ENCODE peak calls at places on chromosomes 16 and 17, in six cellular contexts. M, D, S, I, P and T are unnamed samples. For H3K4me1, the result is how much of the 10 kb centered on the place peaks cover.

GRCh38 chr17:50626037-50626574 is 8.6 kb upstream of the ABCC3 start:
- DNase-seq in M (no peak), D (peak), S (peak), I (peak), P (peak), T (peak)

GRCh38 chr16:4392382-4393242 is 21.0 kb downstream of the VASN start:
- DNase-seq in M (no peak), D (peak), S (peak), I (no peak), P (no peak), T (peak)

GRCh38 chr17:35051183-35051578 is 12.3 kb downstream of the RFFL start:
- DNase-seq in M (no peak), D (no peak), S (no peak), I (peak), P (no peak), T (no peak)

GRCh38 chr16:59859606-59860402 is 1125.7 kb upstream of the GOT2 start:
- DNase-seq in M (no peak), D (no peak), S (no peak), I (no peak), P (no peak), T (no peak)

GRCh38 chr16:30758988-30759461 is 2.8 kb downstream of the CFAP119 start:
- DNase-seq in M (no peak), D (no peak), S (no peak), I (no peak), P (no peak), T (no peak)

GRCh38 chr17:47862621-47863440 is 11.9 kb upstream of the SP6 start:
- DNase-seq in M (no peak), D (no peak), S (peak), I (no peak), P (no peak), T (no peak)

GRCh38 chr16:85460983-85461813 is 151.9 kb upstream of the GSE1 start:
- DNase-seq in M (no peak), D (peak), S (peak), I (no peak), P (peak), T (peak)

GRCh38 chr17:45266372-45266926 is 4.6 kb upstream of the SPATA32 start:
- DNase-seq in M (no peak), D (no peak), S (no peak), I (no peak), P (no peak), T (no peak)

GRCh38 chr17:2964831-2965230 is 98.6 kb downstream of the OR1D5 start:
- DNase-seq in M (no peak), D (no peak), S (no peak), I (no peak), P (no peak), T (no peak)

GRCh38 chr17:19262650-19263620 is 25.8 kb downstream of the EPN2 start:
- DNase-seq in M (no peak), D (peak), S (no peak), I (no peak), P (no peak), T (peak)

GRCh38 chr17:4786111-4786491 is at the start of gene VMO1:
- DNase-seq in M (no peak), D (no peak), S (no peak), I (no peak), P (no peak), T (peak)

GRCh38 chr16:12793120-12793889 is 10.4 kb downstream of the CPPED1 start:
- DNase-seq in M (no peak), D (no peak), S (no peak), I (no peak), P (no peak), T (no peak)

GRCh38 chr17:19000531-19001011 is 4.0 kb downstream of the FAM83G start:
- DNase-seq in M (no peak), D (peak), S (no peak), I (no peak), P (no peak), T (no peak)

GRCh38 chr17:57643062-57643461 is 102.0 kb downstream of the CCDC182 start:
- DNase-seq in M (no peak), D (no peak), S (no peak), I (no peak), P (no peak), T (no peak)

GRCh38 chr16:56625140-56625942 is at the start of gene MT1E:
- DNase-seq in M (no peak), D (peak), S (peak), I (no peak), P (peak), T (peak)

GRCh38 chr16:65318138-65318537 is 196.3 kb upstream of the CDH11 start:
- DNase-seq in M (no peak), D (no peak), S (no peak), I (no peak), P (no peak), T (no peak)

GRCh38 chr16:21326459-21326858 is 48.4 kb upstream of the CRYM start:
- DNase-seq in M (no peak), D (no peak), S (no peak), I (no peak), P (no peak), T (no peak)

GRCh38 chr16:70713342-70713741 is 27.5 kb upstream of the MTSS2 start:
- DNase-seq in M (no peak), D (no peak), S (no peak), I (no peak), P (no peak), T (no peak)

GRCh38 chr17:27354491-27355081 is 60.7 kb downstream of the WSB1 start:
- DNase-seq in M (no peak), D (peak), S (no peak), I (no peak), P (no peak), T (no peak)

GRCh38 chr16:56769674-56770073 is 39.7 kb downstream of the NUP93 start:
- DNase-seq in M (no peak), D (no peak), S (no peak), I (no peak), P (peak), T (no peak)

GRCh38 chr16:56625943-56626654 is 518 bp downstream of the MT1E start:
- DNase-seq in M (peak), D (peak), S (no peak), I (no peak), P (peak), T (peak)

GRCh38 chr16:48526058-48526957 is 83.7 kb downstream of the N4BP1 start:
- DNase-seq in M (no peak), D (peak), S (no peak), I (no peak), P (peak), T (peak)

GRCh38 chr17:75151893-75152292 is 2.4 kb downstream of the JPT1 start:
- DNase-seq in M (no peak), D (no peak), S (no peak), I (no peak), P (no peak), T (no peak)

GRCh38 chr17:75263051-75263450 is 1.4 kb downstream of the MRPS7 start:
- DNase-seq in M (no peak), D (no peak), S (no peak), I (no peak), P (no peak), T (no peak)

GRCh38 chr17:252456-252855 is 71.0 kb upstream of the DOC2B start:
- DNase-seq in M (no peak), D (no peak), S (no peak), I (no peak), P (no peak), T (no peak)

GRCh38 chr16:76518791-76519190 is 241.6 kb downstream of the CNTNAP4 start:
- DNase-seq in M (no peak), D (no peak), S (no peak), I (no peak), P (no peak), T (no peak)

GRCh38 chr16:86634290-86634689 is 55.9 kb downstream of the FOXL1 start:
- DNase-seq in M (no peak), D (no peak), S (no peak), I (no peak), P (no peak), T (no peak)

GRCh38 chr16:19555938-19556778 is 655 bp downstream of the VPS35L start:
- DNase-seq in M (no peak), D (peak), S (peak), I (peak), P (peak), T (no peak)

GRCh38 chr16:74667215-74667765 is 613 bp upstream of the RFWD3 start:
- DNase-seq in M (no peak), D (peak), S (no peak), I (peak), P (peak), T (peak)

GRCh38 chr17:412211-413015 is 59.8 kb upstream of the RPH3AL start:
- DNase-seq in M (no peak), D (peak), S (peak), I (peak), P (peak), T (peak)

GRCh38 chr17:69466451-69466850 is 52.0 kb downstream of the MAP2K6 start:
- DNase-seq in M (no peak), D (no peak), S (no peak), I (no peak), P (no peak), T (no peak)

GRCh38 chr16:49833055-49833454 is 22.9 kb downstream of the ZNF423 start:
- DNase-seq in M (no peak), D (peak), S (no peak), I (no peak), P (peak), T (peak)

GRCh38 chr16:20624882-20625807 is 49.0 kb upstream of the ACSM2B start:
- DNase-seq in M (no peak), D (no peak), S (no peak), I (no peak), P (no peak), T (no peak)

GRCh38 chr17:45296003-45296832 is 20.6 kb downstream of the MAP3K14 start:
- DNase-seq in M (no peak), D (no peak), S (no peak), I (no peak), P (no peak), T (no peak)

GRCh38 chr17:45144199-45145034 is 3.9 kb upstream of the HEXIM1 start:
- DNase-seq in M (no peak), D (peak), S (no peak), I (no peak), P (no peak), T (peak)

GRCh38 chr16:54987081-54987480 is 56.4 kb downstream of the IRX5 start:
- DNase-seq in M (no peak), D (no peak), S (no peak), I (no peak), P (no peak), T (no peak)

GRCh38 chr17:17682737-17683675 is 1.7 kb downstream of the RAI1 start:
- DNase-seq in M (no peak), D (peak), S (peak), I (peak), P (peak), T (peak)

DNA sequence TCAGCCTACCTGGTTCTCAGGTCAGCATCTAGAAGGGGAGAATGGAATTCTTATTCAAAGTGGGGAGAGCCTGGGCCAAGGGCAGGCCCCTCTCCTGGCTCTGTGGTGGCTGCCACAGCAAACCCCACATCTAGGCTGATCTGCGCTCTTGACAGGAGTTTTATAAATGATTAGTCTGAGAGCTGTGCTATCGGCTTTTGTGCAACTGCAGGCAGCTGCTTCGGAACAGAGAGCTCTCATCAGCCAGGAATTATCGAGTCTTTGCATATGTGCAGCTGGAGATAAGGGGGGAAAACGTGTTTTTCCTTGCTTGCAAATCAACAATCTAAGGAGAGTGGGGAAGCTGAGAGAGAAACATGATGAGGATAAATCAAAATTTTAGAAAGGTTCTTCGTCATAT is 91.7 kb downstream of the HS3ST3A1 start:
- DNase-seq in M (no peak), D (no peak), S (no peak), I (no peak), P (no peak), T (no peak)
- H3K4me3 ChIP-seq in M (no peak), D (no peak), S (no peak), I (no peak), P (no peak), T (no peak)

GRCh38 chr16:88790312-88791150 is 5.5 kb upstream of the PIEZO1 start:
- DNase-seq in M (no peak), D (no peak), S (no peak), I (peak), P (no peak), T (no peak)
- H3K4me1 ChIP-seq in M (under half), D (under half), S (under half), I (half or more), P (under half), T (under half)

GRCh38 chr16:68244481-68244902 is 681 bp upstream of the PLA2G15 start:
- DNase-seq in M (no peak), D (no peak), S (no peak), I (no peak), P (no peak), T (no peak)
- H3K27ac ChIP-seq in M (no peak), D (no peak), S (peak), I (peak), P (no peak), T (no peak)

GRCh38 chr16:51592013-51592501 is 441.0 kb upstream of the SALL1 start:
- DNase-seq in M (no peak), D (peak), S (no peak), I (no peak), P (no peak), T (peak)
- H3K4me3 ChIP-seq in M (no peak), D (no peak), S (no peak), I (no peak), P (no peak), T (peak)

DNA sequence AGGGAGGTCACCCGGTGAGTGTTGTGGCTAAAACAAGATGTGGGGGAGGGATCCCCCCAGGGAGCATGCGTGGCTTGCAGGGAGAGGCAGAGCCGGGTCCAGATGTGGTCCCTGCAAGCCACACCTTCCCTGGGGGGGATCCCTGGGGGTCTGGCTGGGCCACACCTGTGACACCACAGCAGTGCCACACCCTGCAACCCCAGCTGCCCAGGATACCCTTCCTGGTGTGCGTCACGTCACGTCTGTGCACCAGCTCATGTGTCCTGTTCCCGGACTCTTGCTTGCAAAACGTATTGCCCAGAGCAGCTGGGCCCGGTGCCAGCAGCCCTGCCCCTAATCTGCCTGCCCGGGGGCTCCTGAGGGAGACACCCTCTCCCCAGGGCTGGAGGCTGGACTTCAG is 26.0 kb upstream of the ACSF3 start:
- DNase-seq in M (no peak), D (no peak), S (no peak), I (no peak), P (peak), T (no peak)
- H3K4me1 ChIP-seq in M (under half), D (under half), S (under half), I (under half), P (under half), T (under half)